ENCODE peak calls at places on chromosomes 3 and 15, in six cellular contexts. Q is right lobe of liver, C is IMR-90, P is Peyer's patch, D is body of pancreas, V is NB4. M is an unnamed sample.

GRCh38 chr3:140902791-140903190 is 38.8 kb upstream of the SLC25A36 start:
- DNase-seq in Q (no peak), C (no peak), P (no peak), D (no peak), V (no peak), M (no peak)

GRCh38 chr15:60840703-60841411 is 361.9 kb upstream of the ICE2 start:
- DNase-seq in Q (no peak), C (no peak), P (peak), D (no peak), V (no peak), M (no peak)

GRCh38 chr3:17664923-17665322 is 77.5 kb downstream of the TBC1D5 start:
- DNase-seq in Q (no peak), C (no peak), P (no peak), D (no peak), V (no peak), M (no peak)

GRCh38 chr15:39247574-39247973 is 333.3 kb upstream of the THBS1 start:
- DNase-seq in Q (no peak), C (peak), P (no peak), D (no peak), V (no peak), M (no peak)

GRCh38 chr15:92683511-92683834 is 27.9 kb upstream of the FAM174B start:
- DNase-seq in Q (peak), C (no peak), P (no peak), D (peak), V (peak), M (peak)

GRCh38 chr3:72368331-72368975 is 479.8 kb downstream of the SHQ1 start:
- DNase-seq in Q (no peak), C (peak), P (no peak), D (no peak), V (no peak), M (no peak)

GRCh38 chr15:99925661-99926461 is 192.6 kb upstream of the LYSMD4 start:
- DNase-seq in Q (peak), C (no peak), P (peak), D (peak), V (peak), M (peak)

GRCh38 chr15:72176743-72177142 is 20.8 kb downstream of the GRAMD2A start:
- DNase-seq in Q (no peak), C (no peak), P (no peak), D (no peak), V (no peak), M (no peak)

GRCh38 chr3:111911446-111911845 is 52.4 kb downstream of the PHLDB2 start:
- DNase-seq in Q (no peak), C (no peak), P (no peak), D (no peak), V (no peak), M (no peak)

GRCh38 chr15:35583863-35584528 is 38.0 kb upstream of the DPH6 start:
- DNase-seq in Q (no peak), C (peak), P (no peak), D (no peak), V (no peak), M (peak)

GRCh38 chr3:58184309-58184981 is 26.3 kb downstream of the DNASE1L3 start:
- DNase-seq in Q (no peak), C (no peak), P (no peak), D (no peak), V (no peak), M (no peak)

GRCh38 chr15:34246276-34247010 is 21.6 kb downstream of the EMC4 start:
- DNase-seq in Q (no peak), C (peak), P (no peak), D (no peak), V (no peak), M (no peak)

GRCh38 chr3:64921666-64922065 is 233.9 kb upstream of the ADAMTS9 start:
- DNase-seq in Q (no peak), C (no peak), P (no peak), D (no peak), V (no peak), M (no peak)

GRCh38 chr3:15171096-15171495 is 35.0 kb upstream of the CAPN7 start:
- DNase-seq in Q (no peak), C (no peak), P (no peak), D (peak), V (no peak), M (no peak)

GRCh38 chr3:171459130-171459941 is 869 bp downstream of the TNIK start:
- DNase-seq in Q (peak), C (peak), P (peak), D (peak), V (peak), M (peak)

GRCh38 chr15:60661075-60661645 is 182.2 kb upstream of the ICE2 start:
- DNase-seq in Q (no peak), C (no peak), P (no peak), D (no peak), V (no peak), M (no peak)

GRCh38 chr3:63774776-63775175 is 44.3 kb upstream of the C3orf49 start:
- DNase-seq in Q (no peak), C (no peak), P (no peak), D (no peak), V (peak), M (no peak)

GRCh38 chr15:85318048-85318731 is 62.2 kb upstream of the AKAP13 start:
- DNase-seq in Q (no peak), C (peak), P (no peak), D (no peak), V (peak), M (no peak)

GRCh38 chr3:193372783-193373182 is 5.8 kb downstream of the ATP13A5 start:
- DNase-seq in Q (no peak), C (no peak), P (no peak), D (no peak), V (no peak), M (no peak)

GRCh38 chr3:181756645-181757044 is 44.9 kb downstream of the SOX2 start:
- DNase-seq in Q (no peak), C (no peak), P (no peak), D (no peak), V (no peak), M (no peak)

GRCh38 chr3:52487788-52488691 is 7.1 kb upstream of the STAB1 start:
- DNase-seq in Q (no peak), C (no peak), P (no peak), D (no peak), V (no peak), M (no peak)

GRCh38 chr3:167406876-167407492 is 26.9 kb upstream of the ZBBX start:
- DNase-seq in Q (no peak), C (peak), P (no peak), D (peak), V (peak), M (no peak)

GRCh38 chr3:138696661-138697370 is 88.2 kb downstream of the FAIM start:
- DNase-seq in Q (no peak), C (no peak), P (no peak), D (no peak), V (no peak), M (no peak)

GRCh38 chr15:64355559-64356442 is at the start of gene CSNK1G1:
- DNase-seq in Q (peak), C (peak), P (peak), D (peak), V (peak), M (peak)
- TF ChIP-seq POLR2A in Q (peak), C (no peak), P (no peak), D (peak), V (peak), M (peak)

GRCh38 chr15:68229386-68230156 is at the start of gene CLN6:
- DNase-seq in Q (peak), C (peak), P (peak), D (peak), V (peak), M (peak)
- TF ChIP-seq POLR2A in Q (peak), C (peak), P (peak), D (peak), V (peak), M (peak)

DNA sequence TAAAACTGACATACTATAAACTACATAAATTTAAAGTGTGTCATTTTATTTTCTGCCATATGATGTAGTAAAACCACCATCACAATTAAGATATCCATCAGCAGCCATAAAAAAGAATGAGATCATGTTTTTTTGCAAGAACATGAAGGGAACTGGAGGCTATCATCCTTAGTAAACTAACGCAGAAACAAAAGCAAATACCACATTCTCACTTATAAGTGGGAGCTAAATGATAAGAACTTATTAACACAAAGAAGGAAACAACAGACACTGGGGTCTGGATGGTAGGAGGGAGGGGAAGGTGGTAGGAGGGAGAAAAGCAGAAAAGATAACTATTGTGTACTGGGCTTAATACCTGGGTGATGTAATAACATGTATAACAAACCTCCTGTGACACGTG is 24.6 kb downstream of the CCDC14 start:
- DNase-seq in Q (no peak), C (no peak), P (no peak), D (no peak), V (no peak), M (no peak)
- TF ChIP-seq POLR2A in Q (no peak), C (no peak), P (no peak), D (no peak), V (no peak), M (no peak)

GRCh38 chr3:150761831-150762661 is 923 bp downstream of the SIAH2 start:
- DNase-seq in Q (peak), C (peak), P (peak), D (peak), V (peak), M (peak)
- TF ChIP-seq POLR2A in Q (peak), C (peak), P (peak), D (peak), V (no peak), M (peak)

DNA sequence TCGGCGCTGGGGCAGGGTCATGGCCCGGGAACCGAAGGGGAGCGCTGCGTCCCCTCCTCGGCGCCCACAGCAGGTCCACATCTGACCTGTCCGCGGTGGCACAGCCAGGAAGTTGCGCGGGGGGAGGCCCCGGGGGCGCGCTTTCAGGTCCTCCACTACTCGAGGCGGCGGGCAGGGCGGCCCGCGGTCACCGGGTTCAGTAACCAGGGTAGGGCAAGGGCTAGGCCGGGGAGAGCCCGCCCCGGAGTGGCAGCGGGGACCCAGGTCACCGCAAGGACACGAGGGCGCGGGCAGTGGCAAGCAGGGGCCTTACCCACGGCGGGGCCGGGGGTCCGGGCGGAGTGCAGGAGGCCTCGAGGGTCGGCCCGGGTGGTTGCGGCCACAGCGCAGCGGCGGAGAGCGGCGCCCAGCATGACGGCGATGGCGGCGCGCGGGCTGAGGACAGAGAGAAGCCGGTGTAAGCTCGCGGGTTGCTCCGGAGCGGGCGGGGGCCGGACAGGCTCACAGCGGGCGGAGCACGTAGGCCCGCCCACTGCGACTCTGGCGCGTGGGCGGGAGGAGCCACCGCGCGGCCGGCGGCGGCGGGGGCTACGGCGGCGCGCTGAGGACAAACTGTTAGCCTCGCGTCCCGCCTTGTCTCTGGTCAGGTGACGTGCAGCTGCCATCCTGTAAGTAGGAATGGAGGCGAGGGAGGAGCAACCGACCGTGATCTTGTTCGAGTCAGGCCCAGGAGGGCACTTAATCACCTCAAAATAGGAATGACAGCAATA is at the start of gene COX5A:
- DNase-seq in Q (peak), C (peak), P (peak), D (peak), V (peak), M (peak)
- TF ChIP-seq POLR2A in Q (peak), C (peak), P (peak), D (peak), V (peak), M (peak)

GRCh38 chr3:185362850-185363661 is at the start of gene MAP3K13:
- DNase-seq in Q (no peak), C (peak), P (peak), D (peak), V (peak), M (peak)
- TF ChIP-seq POLR2A in Q (no peak), C (no peak), P (no peak), D (peak), V (no peak), M (no peak)

DNA sequence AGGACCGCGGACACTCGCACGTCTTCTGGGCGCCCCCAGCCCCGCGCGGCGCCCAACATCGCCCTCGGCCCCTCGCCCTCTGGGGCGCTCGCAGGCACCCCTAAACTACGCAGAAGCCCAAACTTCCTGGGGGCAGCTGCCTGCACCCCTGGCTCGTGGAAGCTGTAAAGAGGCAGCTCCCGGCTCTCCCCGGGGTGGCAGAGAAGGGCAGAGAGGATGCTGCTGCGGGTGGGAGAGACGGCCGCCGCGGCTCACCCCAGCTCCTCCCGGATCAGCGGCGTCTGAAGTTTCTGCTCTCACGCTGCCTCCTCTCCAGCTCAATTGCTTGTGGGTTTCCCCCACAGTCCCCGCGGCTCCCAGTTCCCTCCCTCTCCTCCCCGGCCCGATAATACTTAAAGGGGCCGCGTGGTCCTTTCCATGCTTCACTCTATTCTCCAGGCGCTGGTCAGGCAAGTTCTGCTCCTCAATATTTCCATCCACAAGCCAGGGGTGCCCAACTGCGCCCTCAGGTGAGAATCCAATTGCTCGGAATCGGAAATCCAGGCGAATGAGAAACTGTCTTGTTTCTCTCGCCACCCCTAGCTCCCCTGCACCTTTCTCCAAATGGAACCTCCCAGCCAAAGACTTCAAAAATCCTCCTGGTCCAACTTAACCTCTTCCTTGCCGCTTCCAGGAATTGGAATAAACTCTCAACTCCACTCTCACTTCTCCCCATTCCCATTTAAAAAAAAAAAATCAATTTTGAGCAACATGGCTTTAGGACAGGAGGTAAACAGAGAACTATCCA is 748.5 kb downstream of the ROBO1 start:
- DNase-seq in Q (peak), C (peak), P (peak), D (peak), V (no peak), M (peak)
- TF ChIP-seq POLR2A in Q (peak), C (peak), P (peak), D (peak), V (no peak), M (peak)

GRCh38 chr15:81955709-81956108 is 90.1 kb downstream of the MEX3B start:
- DNase-seq in Q (no peak), C (peak), P (no peak), D (no peak), V (no peak), M (no peak)
- TF ChIP-seq POLR2A in Q (no peak), C (no peak), P (no peak), D (no peak), V (no peak), M (no peak)

GRCh38 chr3:98732239-98733054 is 30.7 kb upstream of the ST3GAL6 start:
- DNase-seq in Q (peak), C (no peak), P (no peak), D (peak), V (peak), M (peak)
- TF ChIP-seq POLR2A in Q (peak), C (no peak), P (no peak), D (peak), V (peak), M (no peak)